ENCODE peak calls at places on chromosomes 4 and X, in four cellular contexts. H is NCI-H1105, M is fibroblast of the conjunctiva, D is coronary artery. N is an unnamed sample.

GRCh38 chr4:81698536-81698935 is 226.8 kb upstream of the RASGEF1B start:
- DNase-seq in H (no peak), M (no peak), D (no peak), N (no peak)

GRCh38 chrX:83326517-83326916 is 181.6 kb upstream of the POU3F4 start:
- DNase-seq in H (no peak), M (no peak), D (no peak), N (no peak)

GRCh38 chr4:81512945-81513584 is 41.4 kb upstream of the RASGEF1B start:
- DNase-seq in H (no peak), M (no peak), D (no peak), N (no peak)

GRCh38 chrX:153642313-153642654 is 4.7 kb upstream of the DUSP9 start:
- DNase-seq in H (peak), M (no peak), D (no peak), N (no peak)

GRCh38 chrX:4570141-4570540 is 856.7 kb upstream of the PRKX start:
- DNase-seq in H (no peak), M (peak), D (no peak), N (no peak)

GRCh38 chr4:76718806-76719205 is 179.1 kb downstream of the SOWAHB start:
- DNase-seq in H (no peak), M (no peak), D (no peak), N (no peak)

GRCh38 chr4:158811704-158812103 is 42.9 kb downstream of the FNIP2 start:
- DNase-seq in H (no peak), M (no peak), D (no peak), N (no peak)

GRCh38 chr4:108173599-108174057 is 4.9 kb upstream of the LEF1 start:
- DNase-seq in H (no peak), M (no peak), D (no peak), N (no peak)

GRCh38 chrX:23898412-23898959 is 9.3 kb downstream of the APOO start:
- DNase-seq in H (no peak), M (no peak), D (no peak), N (no peak)

GRCh38 chrX:17032351-17032750 is 85.9 kb downstream of the REPS2 start:
- DNase-seq in H (no peak), M (peak), D (no peak), N (no peak)

GRCh38 chr4:621296-622070 is 3.9 kb upstream of the PDE6B start:
- DNase-seq in H (no peak), M (no peak), D (peak), N (peak)

GRCh38 chr4:64417974-64418373 is 8.7 kb upstream of the TECRL start:
- DNase-seq in H (no peak), M (no peak), D (no peak), N (no peak)

GRCh38 chr4:1910643-1911042 is 39.5 kb downstream of the NSD2 start:
- DNase-seq in H (no peak), M (peak), D (no peak), N (no peak)

GRCh38 chrX:34341258-34341657 is 209.1 kb upstream of the FAM47A start:
- DNase-seq in H (no peak), M (no peak), D (no peak), N (no peak)

GRCh38 chr4:41282362-41282761 is 25.6 kb downstream of the UCHL1 start:
- DNase-seq in H (no peak), M (no peak), D (no peak), N (no peak)

GRCh38 chrX:12210196-12210815 is 72.0 kb downstream of the FRMPD4 start:
- DNase-seq in H (no peak), M (peak), D (no peak), N (no peak)

GRCh38 chr4:45795165-45795564 is 328.7 kb downstream of the GABRG1 start:
- DNase-seq in H (no peak), M (no peak), D (no peak), N (no peak)

GRCh38 chrX:46681849-46682248 is 77.1 kb downstream of the SLC9A7 start:
- DNase-seq in H (no peak), M (no peak), D (no peak), N (no peak)

GRCh38 chr4:185640809-185641675 is 105.7 kb upstream of the PDLIM3 start:
- DNase-seq in H (peak), M (peak), D (no peak), N (no peak)

GRCh38 chrX:153953342-153953830 is 8.9 kb upstream of the RENBP start:
- DNase-seq in H (peak), M (no peak), D (no peak), N (peak)

GRCh38 chr4:53374777-53375258 is 2.6 kb upstream of the FIP1L1 start:
- DNase-seq in H (no peak), M (no peak), D (no peak), N (no peak)

GRCh38 chr4:115454228-115454627 is 340.8 kb upstream of the NDST4 start:
- DNase-seq in H (no peak), M (no peak), D (no peak), N (no peak)

GRCh38 chr4:88341227-88342192 is 37.1 kb upstream of the HERC6 start:
- DNase-seq in H (no peak), M (peak), D (no peak), N (no peak)

GRCh38 chr4:89496851-89497250 is 189.3 kb upstream of the GPRIN3 start:
- DNase-seq in H (no peak), M (no peak), D (no peak), N (no peak)

GRCh38 chr4:56681158-56681848 is at the start of gene HOPX:
- DNase-seq in H (no peak), M (no peak), D (no peak), N (no peak)

GRCh38 chr4:104447346-104447745 is 47.3 kb downstream of the CXXC4 start:
- DNase-seq in H (no peak), M (no peak), D (no peak), N (no peak)

GRCh38 chr4:37243061-37243460 is 1.5 kb upstream of the NWD2 start:
- DNase-seq in H (no peak), M (no peak), D (no peak), N (no peak)